ENCODE peak calls at places on chromosomes 12 and 14, in five cellular contexts. M is left ventricle myocardium superior, O is anterior cingulate cortex, V is foreskin fibroblast, Z is type B pancreatic cell. R is an unnamed sample.

GRCh38 chr14:36661506-36662257 is at the start of gene PAX9:
- DNase-seq in M (peak), O (no peak), V (peak), Z (peak), R (peak)

GRCh38 chr14:37013116-37013515 is 159.3 kb downstream of the SLC25A21 start:
- DNase-seq in M (no peak), O (no peak), V (no peak), Z (no peak), R (no peak)

GRCh38 chr12:115191342-115191741 is 507.4 kb upstream of the TBX3 start:
- DNase-seq in M (no peak), O (no peak), V (peak), Z (no peak), R (no peak)

GRCh38 chr14:104998801-104999200 is 13.2 kb downstream of the CLBA1 start:
- DNase-seq in M (peak), O (no peak), V (no peak), Z (no peak), R (peak)

GRCh38 chr14:61750708-61751474 is 11.3 kb upstream of the SNAPC1 start:
- DNase-seq in M (peak), O (peak), V (peak), Z (no peak), R (peak)

GRCh38 chr12:102408487-102409297 is 71.7 kb downstream of the IGF1 start:
- DNase-seq in M (no peak), O (no peak), V (no peak), Z (no peak), R (no peak)

GRCh38 chr12:91367234-91367849 is 184.7 kb upstream of the DCN start:
- DNase-seq in M (no peak), O (no peak), V (peak), Z (no peak), R (no peak)

GRCh38 chr12:98595152-98595988 is 1.9 kb downstream of the SLC25A3 start:
- DNase-seq in M (no peak), O (no peak), V (peak), Z (no peak), R (no peak)

GRCh38 chr12:94098466-94098865 is 49.9 kb upstream of the PLXNC1 start:
- DNase-seq in M (no peak), O (no peak), V (peak), Z (no peak), R (no peak)

GRCh38 chr12:23139026-23139425 is 514.1 kb downstream of the ETNK1 start:
- DNase-seq in M (no peak), O (no peak), V (no peak), Z (no peak), R (no peak)

GRCh38 chr12:51434305-51434704 is 9.7 kb downstream of the SLC4A8 start:
- DNase-seq in M (no peak), O (no peak), V (no peak), Z (no peak), R (no peak)

GRCh38 chr12:107405436-107405835 is 280.2 kb upstream of the PWP1 start:
- DNase-seq in M (peak), O (peak), V (no peak), Z (no peak), R (no peak)

GRCh38 chr12:3634348-3634747 is 118.6 kb downstream of the CRACR2A start:
- DNase-seq in M (no peak), O (no peak), V (no peak), Z (no peak), R (no peak)

GRCh38 chr14:78254911-78255431 is 84.8 kb downstream of the NRXN3 start:
- DNase-seq in M (no peak), O (no peak), V (no peak), Z (no peak), R (no peak)

GRCh38 chr12:53046655-53047220 is 3.1 kb upstream of the TNS2 start:
- DNase-seq in M (no peak), O (peak), V (peak), Z (no peak), R (peak)

GRCh38 chr14:75561013-75561432 is 17.4 kb upstream of the FLVCR2 start:
- DNase-seq in M (peak), O (peak), V (peak), Z (peak), R (peak)

GRCh38 chr14:93880025-93880820 is 46.9 kb upstream of the FAM181A start:
- DNase-seq in M (no peak), O (no peak), V (no peak), Z (no peak), R (peak)

GRCh38 chr12:9943244-9943643 is 11.1 kb upstream of the CLEC2A start:
- DNase-seq in M (no peak), O (no peak), V (no peak), Z (no peak), R (peak)

GRCh38 chr12:25323774-25324086 is 73.0 kb upstream of the KRAS start:
- DNase-seq in M (no peak), O (no peak), V (no peak), Z (no peak), R (no peak)

GRCh38 chr12:6764011-6764828 is 1.9 kb upstream of the PTMS start:
- DNase-seq in M (peak), O (peak), V (peak), Z (peak), R (peak)

GRCh38 chr12:101474711-101475386 is at the start of gene SPIC:
- DNase-seq in M (no peak), O (no peak), V (no peak), Z (no peak), R (no peak)

GRCh38 chr14:78530078-78530477 is 359.9 kb downstream of the NRXN3 start:
- DNase-seq in M (no peak), O (no peak), V (peak), Z (no peak), R (no peak)

GRCh38 chr14:93970967-93971634 is 5.3 kb downstream of the ASB2 start:
- DNase-seq in M (no peak), O (no peak), V (no peak), Z (no peak), R (no peak)

GRCh38 chr14:100393362-100393761 is 70.2 kb downstream of the SLC25A47 start:
- DNase-seq in M (no peak), O (no peak), V (no peak), Z (no peak), R (no peak)

GRCh38 chr12:120984351-120984898 is 6.1 kb downstream of the HNF1A start:
- DNase-seq in M (no peak), O (no peak), V (no peak), Z (no peak), R (no peak)

GRCh38 chr12:120204171-120204570 is 3.3 kb upstream of the RPLP0 start:
- DNase-seq in M (no peak), O (no peak), V (no peak), Z (no peak), R (no peak)

GRCh38 chr12:47610847-47611246 is 95.0 kb downstream of the RPAP3 start:
- DNase-seq in M (no peak), O (no peak), V (no peak), Z (no peak), R (no peak)

GRCh38 chr12:54983536-54984102 is 943 bp downstream of the TESPA1 start:
- DNase-seq in M (no peak), O (no peak), V (no peak), Z (no peak), R (no peak)

GRCh38 chr12:124864326-124864752 is 675 bp upstream of the SCARB1 start:
- DNase-seq in M (no peak), O (no peak), V (no peak), Z (no peak), R (no peak)

GRCh38 chr12:119308743-119309456 is 25.6 kb upstream of the CCDC60 start:
- DNase-seq in M (peak), O (no peak), V (no peak), Z (no peak), R (no peak)

GRCh38 chr12:123150804-123151678 is at the start of gene PITPNM2:
- DNase-seq in M (peak), O (no peak), V (peak), Z (no peak), R (peak)

GRCh38 chr12:102675672-102676071 is 195.3 kb upstream of the IGF1 start:
- DNase-seq in M (no peak), O (no peak), V (no peak), Z (no peak), R (no peak)

GRCh38 chr12:122072031-122072970 is 6.3 kb upstream of the MLXIP start:
- DNase-seq in M (peak), O (no peak), V (peak), Z (no peak), R (no peak)

GRCh38 chr14:43475762-43476161 is 1031.3 kb downstream of the FSCB start:
- DNase-seq in M (no peak), O (no peak), V (no peak), Z (no peak), R (no peak)

GRCh38 chr14:73295198-73295796 is 58.0 kb downstream of the PAPLN start:
- DNase-seq in M (no peak), O (no peak), V (peak), Z (no peak), R (no peak)

GRCh38 chr14:54225457-54225856 is 171.3 kb upstream of the CDKN3 start:
- DNase-seq in M (no peak), O (no peak), V (no peak), Z (no peak), R (no peak)

GRCh38 chr14:83133986-83134664 is 1600.5 kb upstream of the SEL1L start:
- DNase-seq in M (no peak), O (no peak), V (no peak), Z (no peak), R (no peak)

GRCh38 chr14:24806061-24806678 is 172.2 kb upstream of the GZMB start:
- DNase-seq in M (peak), O (no peak), V (peak), Z (no peak), R (no peak)

GRCh38 chr14:64632056-64632455 is 72.2 kb upstream of the PLEKHG3 start:
- DNase-seq in M (no peak), O (no peak), V (no peak), Z (no peak), R (no peak)